ENCODE peak calls at places on chromosomes 2 and 18, in seven cellular contexts. K is CD4-positive, alpha-beta memory T cell; H is upper lobe of right lung; Z is stomach; I is DND-41; R is uterus; F is kidney. V is an unnamed sample. For H3K36me3, the result is how much of the 10 kb centered on the place peaks cover.

GRCh38 chr18:35072616-35073015 is 31.4 kb downstream of the MAPRE2 start:
- DNase-seq in K (no peak), H (no peak), Z (no peak), I (no peak), R (no peak), F (no peak), V (no peak)

GRCh38 chr2:196591621-196592022 is 47.9 kb upstream of the CCDC150 start:
- DNase-seq in K (no peak), H (no peak), Z (no peak), I (no peak), R (no peak), F (no peak), V (no peak)

GRCh38 chr18:12819330-12819729 is 64.7 kb downstream of the PTPN2 start:
- DNase-seq in K (no peak), H (no peak), Z (no peak), I (no peak), R (no peak), F (no peak), V (no peak)

GRCh38 chr18:2908166-2908945 is 61.5 kb downstream of the EMILIN2 start:
- DNase-seq in K (no peak), H (no peak), Z (no peak), I (no peak), R (peak), F (no peak), V (no peak)

GRCh38 chr2:109173311-109174171 is 44.5 kb downstream of the SH3RF3 start:
- DNase-seq in K (no peak), H (no peak), Z (peak), I (no peak), R (peak), F (peak), V (no peak)

GRCh38 chr2:70901235-70902066 is 34.2 kb upstream of the ATP6V1B1 start:
- DNase-seq in K (no peak), H (no peak), Z (no peak), I (no peak), R (no peak), F (no peak), V (no peak)

GRCh38 chr2:223815884-223816570 is 21.4 kb downstream of the AP1S3 start:
- DNase-seq in K (no peak), H (no peak), Z (no peak), I (no peak), R (no peak), F (no peak), V (no peak)

GRCh38 chr2:147845608-147846002 is 776 bp downstream of the ACVR2A start:
- DNase-seq in K (no peak), H (no peak), Z (no peak), I (no peak), R (no peak), F (no peak), V (no peak)

GRCh38 chr2:158407031-158407430 is 49.5 kb downstream of the CCDC148 start:
- DNase-seq in K (no peak), H (no peak), Z (no peak), I (no peak), R (no peak), F (no peak), V (no peak)

GRCh38 chr2:153268941-153269461 is 209.6 kb downstream of the RPRM start:
- DNase-seq in K (no peak), H (no peak), Z (no peak), I (no peak), R (no peak), F (no peak), V (no peak)

GRCh38 chr2:119702918-119703401 is 24.0 kb downstream of the TMEM177 start:
- DNase-seq in K (peak), H (peak), Z (peak), I (peak), R (peak), F (peak), V (no peak)

GRCh38 chr2:192515937-192516336 is 321.2 kb upstream of the TMEFF2 start:
- DNase-seq in K (no peak), H (no peak), Z (no peak), I (no peak), R (no peak), F (no peak), V (no peak)

GRCh38 chr2:225400060-225400511 is 576 bp downstream of the NYAP2 start:
- DNase-seq in K (no peak), H (no peak), Z (no peak), I (peak), R (no peak), F (no peak), V (no peak)

GRCh38 chr2:214103199-214104001 is 307.5 kb upstream of the VWC2L start:
- DNase-seq in K (no peak), H (no peak), Z (no peak), I (peak), R (no peak), F (no peak), V (no peak)

GRCh38 chr2:204140258-204140657 is 203.7 kb downstream of the ICOS start:
- DNase-seq in K (no peak), H (no peak), Z (no peak), I (no peak), R (no peak), F (no peak), V (no peak)

GRCh38 chr2:54757496-54757895 is 34.0 kb downstream of the EML6 start:
- DNase-seq in K (no peak), H (no peak), Z (no peak), I (no peak), R (no peak), F (no peak), V (no peak)

GRCh38 chr2:137893145-137893544 is 71.1 kb upstream of the HNMT start:
- DNase-seq in K (no peak), H (no peak), Z (no peak), I (no peak), R (no peak), F (no peak), V (no peak)

GRCh38 chr2:86221066-86221684 is 21.9 kb downstream of the MRPL35 start:
- DNase-seq in K (peak), H (no peak), Z (peak), I (peak), R (peak), F (no peak), V (no peak)

GRCh38 chr2:7609556-7610323 is 692.5 kb downstream of the RNF144A start:
- DNase-seq in K (no peak), H (no peak), Z (no peak), I (no peak), R (no peak), F (no peak), V (no peak)

GRCh38 chr2:199404841-199405240 is 52.9 kb downstream of the SATB2 start:
- DNase-seq in K (no peak), H (no peak), Z (no peak), I (no peak), R (no peak), F (no peak), V (no peak)

GRCh38 chr2:182916417-182916816 is 50.0 kb upstream of the FRZB start:
- DNase-seq in K (no peak), H (no peak), Z (no peak), I (no peak), R (no peak), F (no peak), V (no peak)

GRCh38 chr2:20576598-20577115 is 74.2 kb downstream of the HS1BP3 start:
- DNase-seq in K (peak), H (no peak), Z (no peak), I (no peak), R (no peak), F (peak), V (no peak)

GRCh38 chr18:45359275-45360009 is 255.8 kb upstream of the SLC14A2 start:
- DNase-seq in K (no peak), H (no peak), Z (peak), I (no peak), R (no peak), F (no peak), V (no peak)

GRCh38 chr2:239912171-239912937 is 112.8 kb downstream of the NDUFA10 start:
- DNase-seq in K (no peak), H (no peak), Z (peak), I (no peak), R (no peak), F (no peak), V (no peak)

GRCh38 chr2:170330881-170331280 is 152.9 kb downstream of the MYO3B start:
- DNase-seq in K (no peak), H (no peak), Z (no peak), I (no peak), R (no peak), F (no peak), V (no peak)

GRCh38 chr2:53058526-53058925 is 709.1 kb upstream of the CHAC2 start:
- DNase-seq in K (no peak), H (no peak), Z (no peak), I (no peak), R (no peak), F (no peak), V (no peak)

GRCh38 chr2:25378731-25379490 is 37.2 kb upstream of the DNMT3A start:
- DNase-seq in K (no peak), H (peak), Z (peak), I (no peak), R (no peak), F (peak), V (no peak)

GRCh38 chr2:217993817-217994459 is 8.9 kb downstream of the TNS1 start:
- DNase-seq in K (peak), H (peak), Z (peak), I (peak), R (peak), F (peak), V (no peak)

GRCh38 chr2:75632091-75632704 is 14.4 kb upstream of the MRPL19 start:
- DNase-seq in K (no peak), H (no peak), Z (no peak), I (no peak), R (peak), F (no peak), V (no peak)

GRCh38 chr2:149989447-149990063 is 402.0 kb upstream of the MMADHC start:
- DNase-seq in K (no peak), H (no peak), Z (peak), I (no peak), R (no peak), F (no peak), V (no peak)

GRCh38 chr18:32530947-32531651 is 60.4 kb upstream of the GAREM1 start:
- DNase-seq in K (peak), H (no peak), Z (no peak), I (no peak), R (no peak), F (no peak), V (peak)

GRCh38 chr2:46487667-46488333 is 8.4 kb downstream of the TMEM247 start:
- DNase-seq in K (no peak), H (peak), Z (no peak), I (no peak), R (peak), F (peak), V (no peak)

GRCh38 chr2:19651466-19651865 is 250.3 kb downstream of the TTC32 start:
- DNase-seq in K (no peak), H (no peak), Z (no peak), I (no peak), R (no peak), F (no peak), V (no peak)

GRCh38 chr2:195535911-195536522 is 121.0 kb upstream of the SLC39A10 start:
- DNase-seq in K (peak), H (peak), Z (no peak), I (peak), R (no peak), F (no peak), V (no peak)

GRCh38 chr2:212037062-212037461 is 501.5 kb downstream of the ERBB4 start:
- DNase-seq in K (no peak), H (no peak), Z (no peak), I (no peak), R (no peak), F (no peak), V (no peak)

GRCh38 chr2:60484080-60484737 is 69.2 kb downstream of the BCL11A start:
- DNase-seq in K (no peak), H (no peak), Z (no peak), I (no peak), R (no peak), F (no peak), V (no peak)

GRCh38 chr2:118032169-118033013 is 18.5 kb upstream of the CCDC93 start:
- DNase-seq in K (peak), H (no peak), Z (peak), I (peak), R (no peak), F (no peak), V (no peak)

GRCh38 chr18:76686737-76687231 is 135.6 kb upstream of the ZNF236 start:
- DNase-seq in K (peak), H (no peak), Z (peak), I (peak), R (peak), F (no peak), V (no peak)

GRCh38 chr2:159776321-159776720 is 21.7 kb downstream of the CD302 start:
- DNase-seq in K (no peak), H (no peak), Z (no peak), I (no peak), R (no peak), F (no peak), V (no peak)
- H3K4me3 ChIP-seq in K (no peak), H (no peak), Z (no peak), I (no peak), R (no peak), F (no peak), V (no peak)

DNA sequence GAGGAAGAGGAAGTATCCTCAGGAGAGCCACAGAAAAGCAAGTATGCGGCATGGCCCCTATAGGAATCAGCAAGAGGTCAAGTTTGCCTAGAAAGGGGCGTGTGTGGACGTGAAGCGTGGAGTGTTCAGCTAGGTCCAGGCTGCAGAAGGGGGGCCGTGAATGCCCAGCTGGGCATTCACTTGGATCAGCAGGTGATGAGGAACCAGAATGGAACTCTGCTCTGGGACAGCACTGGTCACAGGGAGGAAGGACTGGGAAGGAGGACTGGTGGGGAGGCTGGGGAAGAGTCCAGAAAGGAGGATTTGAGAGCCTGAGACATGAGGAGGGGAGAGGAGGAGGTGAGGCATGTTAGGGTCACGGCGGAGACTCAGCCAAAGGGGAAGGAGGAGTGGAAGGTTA is 19.8 kb downstream of the STAT1 start:
- DNase-seq in K (no peak), H (no peak), Z (no peak), I (no peak), R (no peak), F (no peak), V (no peak)
- H3K36me3 ChIP-seq in K (half or more), H (half or more), Z (half or more), I (half or more), R (under half), F (half or more), V (half or more)

GRCh38 chr2:72826156-72826477 is 284 bp upstream of the EXOC6B start:
- DNase-seq in K (no peak), H (no peak), Z (no peak), I (no peak), R (no peak), F (no peak), V (no peak)
- H3K4me3 ChIP-seq in K (peak), H (peak), Z (peak), I (peak), R (peak), F (peak), V (peak)

DNA sequence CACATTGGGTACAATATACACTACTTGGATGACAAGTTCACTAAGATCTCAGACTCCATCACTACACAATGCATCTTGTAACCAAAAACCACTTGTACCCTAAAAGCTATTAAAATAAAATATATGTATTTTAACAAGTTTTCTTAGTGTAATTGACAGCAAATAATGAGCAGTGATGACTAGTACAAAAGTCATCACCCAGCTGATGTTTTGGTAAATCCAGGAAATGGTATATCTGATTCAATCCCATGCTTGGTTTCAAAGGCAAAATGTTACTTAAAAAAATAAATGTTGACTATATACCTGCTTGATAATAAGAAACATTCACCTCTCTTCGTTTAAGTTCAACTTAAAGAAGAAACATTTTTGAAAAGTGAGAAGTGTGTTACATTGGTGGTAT is 315.2 kb upstream of the REV1 start:
- DNase-seq in K (no peak), H (no peak), Z (no peak), I (no peak), R (no peak), F (no peak), V (no peak)
- H3K36me3 ChIP-seq in K (under half), H (under half), Z (under half), I (under half), R (under half), F (under half), V (under half)

GRCh38 chr2:41948397-41948763 is 99.4 kb upstream of the PKDCC start:
- DNase-seq in K (no peak), H (no peak), Z (no peak), I (no peak), R (no peak), F (no peak), V (no peak)

GRCh38 chr2:41947701-41948396 is 100.0 kb upstream of the PKDCC start:
- DNase-seq in K (no peak), H (no peak), Z (no peak), I (no peak), R (peak), F (no peak), V (no peak)

GRCh38 chr2:41949091-41949490 is 98.7 kb upstream of the PKDCC start:
- DNase-seq in K (no peak), H (no peak), Z (no peak), I (no peak), R (no peak), F (no peak), V (no peak)

GRCh38 chr2:41950440-41950960 is 97.3 kb upstream of the PKDCC start:
- DNase-seq in K (no peak), H (no peak), Z (no peak), I (no peak), R (no peak), F (no peak), V (no peak)

DNA sequence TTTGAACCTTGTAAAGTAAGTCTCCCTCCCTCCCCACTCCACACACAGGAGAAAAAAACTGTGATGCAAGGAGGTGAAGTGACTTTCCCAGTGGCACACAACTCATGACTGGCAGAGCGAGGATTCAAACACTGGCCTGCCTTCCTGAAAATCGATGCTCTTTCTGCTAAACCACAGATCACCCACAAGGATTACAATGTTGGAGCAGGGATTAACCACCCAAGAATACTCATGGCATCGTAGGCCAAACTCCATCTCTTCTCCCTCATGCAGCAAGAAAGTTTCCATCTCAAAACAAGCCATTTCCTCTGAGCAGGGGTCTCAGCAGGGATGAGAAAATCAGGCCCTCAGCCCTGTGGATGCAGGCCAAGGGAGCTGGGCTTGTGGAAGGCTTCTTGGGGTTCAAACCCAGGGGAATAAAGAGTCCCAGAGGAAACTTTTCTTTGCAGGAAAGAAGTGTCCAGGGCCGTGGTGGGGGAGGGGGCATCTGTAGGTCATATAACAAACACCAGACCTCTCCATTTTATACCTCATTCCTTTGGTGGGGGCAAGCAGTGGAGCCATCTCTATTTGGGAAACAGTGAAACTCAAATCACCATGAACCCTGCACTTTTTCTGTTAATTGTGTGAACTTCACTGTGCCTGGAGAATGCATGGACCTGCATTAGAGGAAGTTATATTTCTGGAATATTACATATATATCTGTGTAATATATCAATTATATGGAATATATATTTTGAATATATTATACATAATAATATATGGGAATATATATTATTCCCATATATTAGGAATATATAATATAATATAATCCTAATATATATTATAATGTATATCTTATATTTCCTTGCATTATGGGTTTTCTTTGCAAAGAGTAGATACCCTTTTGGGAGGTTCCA is 98.0 kb upstream of the PKDCC start:
- DNase-seq in K (no peak), H (no peak), Z (no peak), I (no peak), R (no peak), F (no peak), V (no peak)
- H3K4me3 ChIP-seq in K (no peak), H (no peak), Z (no peak), I (no peak), R (no peak), F (no peak), V (no peak)

GRCh38 chr2:141492816-141493215 is 638.0 kb downstream of the LRP1B start:
- DNase-seq in K (no peak), H (no peak), Z (no peak), I (no peak), R (no peak), F (no peak), V (no peak)

GRCh38 chr2:141493936-141494335 is 636.9 kb downstream of the LRP1B start:
- DNase-seq in K (no peak), H (no peak), Z (no peak), I (no peak), R (no peak), F (no peak), V (no peak)

GRCh38 chr2:141496805-141497204 is 634.0 kb downstream of the LRP1B start:
- DNase-seq in K (no peak), H (no peak), Z (no peak), I (no peak), R (no peak), F (no peak), V (no peak)

GRCh38 chr2:141490886-141491285 is 639.9 kb downstream of the LRP1B start:
- DNase-seq in K (no peak), H (no peak), Z (no peak), I (no peak), R (no peak), F (no peak), V (no peak)
- H3K36me3 ChIP-seq in K (under half), H (under half), Z (under half), I (under half), R (under half), F (under half), V (under half)

GRCh38 chr2:237857791-237858190 is 1.6 kb upstream of the RAMP1 start:
- DNase-seq in K (no peak), H (peak), Z (no peak), I (no peak), R (peak), F (no peak), V (no peak)
- H3K4me3 ChIP-seq in K (no peak), H (no peak), Z (no peak), I (no peak), R (no peak), F (no peak), V (no peak)

GRCh38 chr2:15616429-15616828 is 24.8 kb downstream of the DDX1 start:
- DNase-seq in K (no peak), H (no peak), Z (no peak), I (no peak), R (no peak), F (no peak), V (no peak)

GRCh38 chr2:15616850-15617777 is 25.4 kb downstream of the DDX1 start:
- DNase-seq in K (no peak), H (no peak), Z (no peak), I (no peak), R (no peak), F (no peak), V (no peak)

GRCh38 chr2:15613736-15614429 is 22.2 kb downstream of the DDX1 start:
- DNase-seq in K (no peak), H (no peak), Z (no peak), I (no peak), R (no peak), F (no peak), V (no peak)

GRCh38 chr2:15614545-15615309 is 23.1 kb downstream of the DDX1 start:
- DNase-seq in K (no peak), H (no peak), Z (no peak), I (no peak), R (no peak), F (no peak), V (no peak)

GRCh38 chr2:15615310-15615920 is 23.7 kb downstream of the DDX1 start:
- DNase-seq in K (no peak), H (no peak), Z (no peak), I (no peak), R (no peak), F (no peak), V (no peak)
- H3K36me3 ChIP-seq in K (under half), H (half or more), Z (half or more), I (half or more), R (under half), F (under half), V (half or more)

V was measured in SK-N-MC.